ENCODE peak calls at places on chromosomes 16 and 17, in four cellular contexts. P, K, D and S are unnamed samples. For H3K27me3, the result is how much of the 10 kb centered on the place peaks cover.

GRCh38 chr16:986925-987581 is 5.5 kb downstream of the SOX8 start:
- DNase-seq in D (no peak), K (no peak), P (no peak), S (no peak)

GRCh38 chr17:40442392-40443195 is 656 bp upstream of the IGFBP4 start:
- DNase-seq in P (no peak), K (no peak), D (no peak), S (no peak)

GRCh38 chr16:67238806-67239470 is 8.3 kb downstream of the FHOD1 start:
- DNase-seq in K (no peak), P (no peak), D (no peak), S (no peak)

GRCh38 chr17:2012499-2012898 is 12.6 kb downstream of the RTN4RL1 start:
- DNase-seq in D (no peak), P (no peak), K (no peak), S (no peak)

GRCh38 chr17:2965621-2966275 is 97.7 kb downstream of the OR1D5 start:
- DNase-seq in P (no peak), D (peak), K (peak), S (no peak)

GRCh38 chr17:28911411-28912045 is 8.6 kb upstream of the DHRS13 start:
- DNase-seq in K (no peak), D (no peak), P (no peak), S (no peak)

GRCh38 chr16:2297506-2297860 is 29.6 kb upstream of the RNPS1 start:
- DNase-seq in K (no peak), D (no peak), P (no peak), S (no peak)

GRCh38 chr17:74520790-74521480 is 10.3 kb downstream of the CD300LB start:
- DNase-seq in D (no peak), P (no peak), K (peak), S (no peak)

GRCh38 chr17:59565959-59566324 is 532 bp downstream of the DHX40 start:
- DNase-seq in D (peak), P (peak), K (peak), S (peak)

GRCh38 chr16:85829266-85829665 is 29.8 kb downstream of the COX4I1 start:
- DNase-seq in D (no peak), P (no peak), K (no peak), S (no peak)

GRCh38 chr16:54931041-54931756 is 534 bp downstream of the IRX5 start:
- DNase-seq in P (no peak), D (no peak), K (no peak), S (no peak)

GRCh38 chr16:2979669-2980226 is 498 bp downstream of the PKMYT1 start:
- DNase-seq in K (no peak), D (no peak), P (no peak), S (no peak)

GRCh38 chr17:39653662-39654331 is 11.4 kb upstream of the TCAP start:
- DNase-seq in P (no peak), D (no peak), K (peak), S (peak)

GRCh38 chr17:40921026-40921425 is 16.4 kb downstream of the KRT23 start:
- DNase-seq in K (no peak), D (no peak), P (no peak), S (no peak)

GRCh38 chr16:30805370-30806169 is 18.6 kb upstream of the ZNF629 start:
- DNase-seq in P (peak), K (peak), D (peak), S (no peak)

GRCh38 chr16:47278571-47278970 is 134.8 kb upstream of the NETO2 start:
- DNase-seq in K (no peak), P (no peak), D (no peak), S (no peak)

GRCh38 chr17:75006653-75007052 is 5.8 kb upstream of the MRPL58 start:
- DNase-seq in D (no peak), P (no peak), K (no peak), S (no peak)

GRCh38 chr16:27827765-27828164 is 235.7 kb downstream of the GSG1L start:
- DNase-seq in P (no peak), K (no peak), D (no peak), S (no peak)

GRCh38 chr17:28343491-28343932 is 8.0 kb downstream of the TNFAIP1 start:
- DNase-seq in K (no peak), P (no peak), D (peak), S (no peak)

GRCh38 chr17:35728551-35728950 is 2.9 kb upstream of the RASL10B start:
- DNase-seq in P (no peak), D (no peak), K (no peak), S (no peak)

GRCh38 chr17:28724500-28725165 is 1.4 kb downstream of the TLCD1 start:
- DNase-seq in K (no peak), D (no peak), P (no peak), S (no peak)

GRCh38 chr16:87924937-87925670 is 11.2 kb downstream of the CA5A start:
- DNase-seq in K (peak), P (no peak), D (no peak), S (no peak)

GRCh38 chr16:53664724-53665345 is 38.8 kb downstream of the RPGRIP1L start:
- DNase-seq in K (no peak), P (no peak), D (no peak), S (no peak)

GRCh38 chr16:86019446-86020047 is 120.6 kb downstream of the IRF8 start:
- DNase-seq in P (no peak), K (no peak), D (peak), S (no peak)

GRCh38 chr17:29273924-29274323 is 20.0 kb downstream of the NUFIP2 start:
- DNase-seq in P (no peak), K (no peak), D (no peak), S (no peak)

GRCh38 chr16:82641336-82641984 is 14.7 kb downstream of the CDH13 start:
- DNase-seq in P (no peak), K (no peak), D (no peak), S (no peak)

DNA sequence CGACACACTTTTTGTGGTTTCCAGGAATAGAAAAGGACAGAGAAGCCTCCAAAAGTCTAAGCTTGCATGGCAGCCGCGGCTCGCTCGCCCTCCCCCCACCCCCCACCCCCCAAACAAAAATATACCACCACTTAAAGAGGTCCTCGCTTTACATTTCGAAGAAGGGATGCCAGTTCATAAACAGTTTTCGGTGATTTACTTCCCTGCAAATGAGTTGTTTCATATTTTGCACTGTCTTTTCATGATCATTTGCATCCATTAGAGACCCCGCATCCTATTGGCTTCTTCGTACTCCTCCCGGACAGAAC is 234 bp downstream of the HOXB8 start:
- DNase-seq in K (no peak), P (no peak), D (no peak), S (no peak)
- H3K27me3 ChIP-seq in K (half or more), P (under half), D (under half), S (half or more)

DNA sequence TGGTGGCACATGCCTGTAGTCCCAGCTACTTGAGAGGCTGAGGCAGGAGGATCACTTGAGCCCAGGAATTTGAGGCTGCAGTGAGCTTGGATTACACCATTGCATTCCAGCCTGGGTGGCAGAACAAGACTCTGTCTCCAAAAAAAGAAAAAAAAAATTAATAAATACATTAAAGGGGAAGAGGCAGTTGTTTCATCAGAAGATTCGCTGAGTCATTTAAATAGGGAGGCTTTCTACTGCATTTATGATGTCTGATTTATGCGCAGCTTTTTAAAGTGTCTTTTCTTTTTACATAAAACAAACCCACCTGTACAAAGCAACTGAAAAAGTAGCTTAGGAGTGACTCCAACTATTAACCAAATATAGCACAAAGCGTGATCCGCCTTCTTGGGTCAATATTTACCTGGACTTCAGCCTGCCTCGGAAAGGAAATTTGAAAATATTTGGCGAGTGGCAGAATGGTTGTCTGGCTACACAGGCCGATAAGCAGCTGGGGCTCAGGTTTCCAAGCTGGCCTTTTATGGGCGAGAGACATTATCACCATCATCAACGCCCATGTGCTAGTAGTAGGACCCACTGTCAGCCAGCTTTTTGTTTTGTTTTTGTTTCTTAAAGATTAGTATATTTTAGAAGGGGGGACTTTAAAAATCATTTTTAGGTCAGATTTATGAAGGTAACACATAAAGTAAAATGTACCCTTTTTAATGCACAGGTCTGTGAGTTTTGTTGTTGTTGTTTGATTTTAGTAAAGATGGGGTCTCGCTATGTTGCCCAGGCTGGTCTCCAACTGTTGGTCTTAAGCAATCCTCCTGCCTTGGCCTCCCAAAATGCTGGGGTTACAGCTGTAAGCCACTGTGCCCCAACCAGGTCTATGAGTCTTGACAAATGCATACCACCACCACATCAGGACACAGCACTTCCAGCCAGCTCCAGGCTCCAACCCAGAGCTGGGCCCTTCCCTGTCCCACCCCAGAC is 42.5 kb upstream of the RASD1 start:
- DNase-seq in P (no peak), K (peak), D (peak), S (no peak)
- H3K4me3 ChIP-seq in P (no peak), K (no peak), D (no peak), S (no peak)

GRCh38 chr17:79201536-79202227 is 127.1 kb downstream of the ENGASE start:
- DNase-seq in K (no peak), D (no peak), P (no peak), S (no peak)
- H3K27me3 ChIP-seq in K (half or more), D (under half), P (under half), S (under half)

GRCh38 chr17:64741924-64742670 is 80.0 kb upstream of the SMURF2 start:
- DNase-seq in D (no peak), P (no peak), K (no peak), S (no peak)

GRCh38 chr17:64736804-64737492 is 74.8 kb upstream of the SMURF2 start:
- DNase-seq in K (peak), D (peak), P (no peak), S (no peak)

GRCh38 chr17:64739316-64740058 is 77.4 kb upstream of the SMURF2 start:
- DNase-seq in D (no peak), K (no peak), P (no peak), S (no peak)

DNA sequence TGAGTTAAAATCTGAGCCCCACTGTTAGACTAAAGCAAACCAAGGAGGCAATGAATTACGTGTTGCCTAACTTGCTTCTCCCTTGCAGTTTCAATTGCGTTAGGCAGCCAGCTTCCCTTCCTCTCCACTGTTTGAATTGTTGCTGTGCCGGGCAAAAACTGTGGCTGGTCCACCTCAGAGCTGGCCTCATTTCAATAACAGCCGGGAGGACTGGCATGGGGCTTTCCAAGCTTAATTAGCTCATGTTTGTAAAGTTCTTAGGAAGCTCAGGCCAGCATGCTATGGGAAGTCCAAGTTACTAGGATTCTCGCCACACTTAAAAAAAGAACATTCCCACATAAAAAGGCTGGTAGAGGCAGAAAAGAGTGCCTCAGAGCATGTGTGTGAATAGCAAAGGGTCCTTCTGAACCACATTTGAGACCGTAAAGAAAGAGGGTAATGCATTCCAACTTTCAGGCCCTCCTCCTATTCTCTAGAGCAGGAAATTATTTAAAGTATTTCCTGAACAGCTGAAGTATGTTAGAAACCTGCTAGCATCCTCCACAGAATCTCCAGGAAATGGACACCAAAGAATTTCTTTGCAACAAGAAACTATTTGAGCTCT is 79.0 kb upstream of the SMURF2 start:
- DNase-seq in P (peak), D (no peak), K (peak), S (no peak)
- H3K4me3 ChIP-seq in P (no peak), D (no peak), K (no peak), S (no peak)

GRCh38 chr17:45748911-45749310 is 35.2 kb upstream of the CRHR1 start:
- DNase-seq in D (no peak), K (no peak), P (no peak), S (no peak)
- H3K27me3 ChIP-seq in D (under half), K (half or more), P (under half), S (under half)